ENCODE peak calls at places on chromosome 9, in five cellular contexts. R is heart right ventricle, P is body of pancreas, W is testis, G is adrenal gland. F is an unnamed sample.
A peak's percentile ranks its signal among the peaks of the same experiment; 100 is the strongest.

GRCh38 chr9:119003218-119003617 is 366.0 kb downstream of the BRINP1 start:
- DNase-seq in R (no peak), P (no peak), W (no peak), G (no peak), F (no peak)

GRCh38 chr9:33687779-33688178 is 107.6 kb upstream of the PRSS3 start:
- DNase-seq in R (no peak), P (no peak), W (no peak), G (peak; percentile 24), F (no peak)

GRCh38 chr9:120928720-120929389 is 2.3 kb upstream of the TRAF1 start:
- DNase-seq in R (peak; percentile 84), P (peak; percentile 84), W (peak; percentile 74), G (peak; percentile 78), F (no peak)

GRCh38 chr9:109889456-109889855 is 109.5 kb downstream of the PALM2AKAP2 start:
- DNase-seq in R (no peak), P (no peak), W (no peak), G (no peak), F (no peak)

GRCh38 chr9:8434621-8435020 is 635.0 kb upstream of the DMAC1 start:
- DNase-seq in R (no peak), P (no peak), W (no peak), G (no peak), F (no peak)

GRCh38 chr9:98429613-98430012 is 174.2 kb upstream of the TBC1D2 start:
- DNase-seq in R (no peak), P (no peak), W (no peak), G (no peak), F (no peak)

GRCh38 chr9:12954441-12954840 is 179.6 kb downstream of the LURAP1L start:
- DNase-seq in R (no peak), P (no peak), W (no peak), G (no peak), F (no peak)

GRCh38 chr9:104868687-104869404 is 59.1 kb downstream of the ABCA1 start:
- DNase-seq in R (peak; percentile 52), P (peak; percentile 39), W (peak; percentile 88), G (peak; percentile 82), F (peak; percentile 69)

GRCh38 chr9:89464991-89465390 is 32.9 kb downstream of the SEMA4D start:
- DNase-seq in R (no peak), P (no peak), W (no peak), G (no peak), F (no peak)

GRCh38 chr9:127384901-127385300 is 12.1 kb upstream of the SLC2A8 start:
- DNase-seq in R (no peak), P (no peak), W (no peak), G (peak; percentile 16), F (peak; percentile 39)
- TF ChIP-seq CTCF in R (no peak), P (no peak), W (no peak), G (no peak), F (no peak)

GRCh38 chr9:69379250-69379982 is 54.4 kb downstream of the ENTREP1 start:
- DNase-seq in R (no peak), P (no peak), W (no peak), G (peak; percentile 47), F (no peak)

GRCh38 chr9:69380811-69381210 is 55.8 kb downstream of the ENTREP1 start:
- DNase-seq in R (no peak), P (no peak), W (no peak), G (no peak), F (no peak)

GRCh38 chr9:69376651-69377050 is 51.6 kb downstream of the ENTREP1 start:
- DNase-seq in R (no peak), P (no peak), W (no peak), G (peak; percentile 71), F (peak; percentile 81)

GRCh38 chr9:69380301-69380700 is 55.3 kb downstream of the ENTREP1 start:
- DNase-seq in R (no peak), P (no peak), W (no peak), G (no peak), F (no peak)

DNA sequence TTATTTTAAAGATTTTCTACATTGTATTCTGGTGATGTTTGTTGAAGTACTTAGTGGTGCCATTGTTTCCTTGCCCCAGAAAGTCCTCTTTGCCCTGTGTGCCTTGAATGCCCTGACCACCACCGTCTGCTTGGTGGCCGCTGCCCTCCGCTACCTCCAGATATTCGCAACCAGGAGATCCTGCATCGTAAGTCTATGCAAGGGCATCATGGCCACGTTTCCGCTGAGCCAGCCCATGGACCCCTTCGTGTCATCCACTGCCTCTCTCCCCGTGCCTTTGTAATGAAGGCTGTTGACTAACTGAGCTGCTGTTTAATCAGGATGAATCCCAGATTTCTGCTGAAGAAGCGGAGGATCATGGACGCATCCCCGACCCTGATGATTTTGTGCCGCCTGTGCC is 52.3 kb downstream of the ENTREP1 start:
- DNase-seq in R (no peak), P (no peak), W (no peak), G (no peak), F (no peak)
- H3K4me1 ChIP-seq in R (peaks cover 35% of the 10 kb centered on the region), P (no peaks in the 10 kb centered on the region), W (no peaks in the 10 kb centered on the region), G (peaks cover 7% of the 10 kb centered on the region), F (peaks cover 16% of the 10 kb centered on the region)

DNA sequence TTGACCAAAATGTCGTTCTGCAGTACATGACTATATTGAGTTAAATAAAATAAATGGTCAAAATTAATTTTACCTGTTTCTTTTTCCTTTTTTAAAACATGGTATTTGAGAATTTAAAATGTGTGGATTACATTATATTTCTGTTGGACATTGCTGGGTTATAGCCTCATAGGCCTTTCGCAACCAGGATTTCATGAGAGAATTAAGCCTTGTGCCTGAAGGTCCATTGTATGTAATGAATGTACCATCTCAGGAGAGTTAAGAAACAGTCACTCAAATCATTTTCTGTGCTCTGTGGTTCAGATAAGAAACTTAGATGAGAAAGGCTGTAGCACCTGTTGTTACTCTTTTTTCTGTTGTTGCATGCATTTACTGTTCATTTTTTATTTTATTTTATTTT is 103.5 kb downstream of the ANGPTL2 start:
- DNase-seq in R (no peak), P (no peak), W (no peak), G (no peak), F (no peak)
- TF ChIP-seq CTCF in R (no peak), P (no peak), W (no peak), G (no peak), F (no peak)

DNA sequence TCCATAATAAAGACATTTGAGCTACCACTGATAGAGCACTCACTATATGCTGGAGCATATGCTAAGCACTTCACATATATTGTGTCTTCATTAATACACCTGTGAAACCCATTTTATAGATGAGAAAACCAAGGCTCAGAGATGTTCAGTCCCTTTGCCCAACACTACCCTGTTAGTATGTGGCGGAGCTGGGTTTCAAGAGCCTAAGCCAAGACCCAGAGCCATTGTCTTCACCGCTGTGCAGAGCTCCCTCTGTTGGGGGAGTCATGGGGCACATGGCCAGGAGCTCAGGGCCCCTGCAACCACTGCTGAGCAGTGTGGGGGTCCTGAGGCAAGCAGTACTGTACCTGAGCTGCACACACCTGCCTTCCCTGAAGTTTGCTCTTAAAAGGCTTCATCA is 37.3 kb upstream of the SLC25A51 start:
- DNase-seq in R (no peak), P (no peak), W (no peak), G (no peak), F (no peak)
- H3K4me1 ChIP-seq in R (peaks cover 69% of the 10 kb centered on the region), P (peaks cover 40% of the 10 kb centered on the region), W (no peaks in the 10 kb centered on the region), G (peaks cover 41% of the 10 kb centered on the region), F (peaks cover 32% of the 10 kb centered on the region)

GRCh38 chr9:14322211-14323082 is 8.5 kb upstream of the NFIB start:
- DNase-seq in R (peak; percentile 95), P (peak; percentile 91), W (peak; percentile 91), G (peak; percentile 92), F (peak; percentile 94)
- TF ChIP-seq CTCF in R (peak; percentile 54), P (peak; percentile 73), W (peak; percentile 55), G (peak; percentile 54), F (peak; percentile 63)

GRCh38 chr9:136629001-136629878 is 33.5 kb upstream of the EGFL7 start:
- DNase-seq in R (no peak), P (no peak), W (no peak), G (no peak), F (no peak)
- H3K4me1 ChIP-seq in R (peaks cover 38% of the 10 kb centered on the region), P (peaks cover 62% of the 10 kb centered on the region), W (peaks cover 13% of the 10 kb centered on the region), G (peaks cover 15% of the 10 kb centered on the region), F (peaks cover 12% of the 10 kb centered on the region)

GRCh38 chr9:126624453-126624872 is 10.7 kb downstream of the LMX1B start:
- DNase-seq in R (no peak), P (no peak), W (no peak), G (no peak), F (no peak)
- TF ChIP-seq CTCF in R (no peak), P (no peak), W (no peak), G (no peak), F (no peak)

DNA sequence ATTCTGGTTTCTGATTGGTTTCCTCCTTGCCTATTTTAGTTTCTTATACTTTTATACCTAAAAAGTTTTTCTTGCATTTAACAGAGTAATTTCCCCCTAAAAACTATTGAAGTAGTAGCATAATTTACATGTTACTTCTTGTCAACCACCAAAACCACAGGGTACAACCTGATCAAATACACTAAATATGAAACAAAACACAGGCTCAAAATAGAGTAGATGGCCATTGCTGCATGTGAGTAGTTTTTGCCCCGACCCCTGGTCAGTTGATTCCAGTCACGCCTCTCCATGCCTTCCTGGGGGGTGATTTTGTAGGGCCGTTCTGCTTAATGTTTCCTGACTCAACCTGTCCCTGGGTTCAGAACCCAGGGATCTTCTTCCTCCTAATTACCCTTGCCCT is 101.8 kb downstream of the TLE4 start:
- DNase-seq in R (no peak), P (no peak), W (no peak), G (no peak), F (no peak)
- H3K4me1 ChIP-seq in R (no peaks in the 10 kb centered on the region), P (no peaks in the 10 kb centered on the region), W (no peaks in the 10 kb centered on the region), G (no peaks in the 10 kb centered on the region), F (no peaks in the 10 kb centered on the region)

DNA sequence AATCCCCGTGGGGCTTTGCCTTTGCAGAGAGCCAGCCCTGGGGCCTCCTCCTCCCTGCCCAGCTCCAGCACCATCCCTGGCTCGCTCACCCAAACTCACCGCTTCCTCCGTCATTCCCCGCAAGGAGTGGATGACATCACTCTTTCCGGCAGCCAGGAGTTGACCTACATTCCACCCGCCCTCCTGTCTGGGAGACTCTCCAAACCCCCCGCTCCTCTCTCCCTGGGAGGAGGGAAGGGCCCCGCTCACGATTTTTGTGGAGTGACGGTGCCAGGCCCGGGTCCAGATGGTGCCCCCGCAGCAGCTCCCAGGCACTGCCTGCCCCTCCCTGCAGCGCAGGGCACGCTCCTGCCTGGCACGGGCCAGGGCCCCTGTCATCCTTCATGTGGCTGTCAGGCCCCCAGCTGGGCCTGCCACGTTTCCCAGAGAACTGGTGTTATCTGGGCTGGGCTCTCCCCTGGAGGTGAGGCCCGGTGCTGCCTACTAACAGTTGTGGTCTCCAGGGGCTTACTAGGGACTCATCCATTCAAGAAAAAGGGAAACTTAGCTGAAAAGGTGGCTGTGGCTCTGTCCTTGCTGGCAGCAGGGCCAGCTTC is 52.3 kb downstream of the NTNG2 start:
- DNase-seq in R (peak; percentile 72), P (peak; percentile 92), W (peak; percentile 83), G (peak; percentile 86), F (peak; percentile 59)
- TF ChIP-seq CTCF in R (peak; percentile 18), P (no peak), W (no peak), G (peak; percentile 49), F (no peak)

DNA sequence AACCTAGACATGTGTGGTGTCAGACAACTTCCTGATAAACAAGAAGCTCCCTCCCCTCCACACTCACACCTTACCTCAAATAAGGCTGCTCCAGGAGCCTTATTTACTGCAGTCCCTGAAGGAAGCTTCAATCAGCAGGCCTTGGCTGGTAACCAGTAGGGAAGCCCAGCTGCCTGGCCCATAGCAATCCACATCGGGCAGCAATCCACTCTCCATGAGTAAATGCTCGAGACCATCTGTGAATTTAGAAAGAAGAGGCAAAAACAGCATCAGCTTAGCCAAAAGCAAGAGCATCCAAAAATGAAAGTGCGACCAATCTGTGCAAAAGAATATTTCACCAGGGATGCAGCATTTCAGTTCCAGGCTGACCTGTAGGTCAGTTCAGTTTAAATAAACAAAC is 213.3 kb upstream of the TUSC1 start:
- DNase-seq in R (no peak), P (no peak), W (no peak), G (no peak), F (no peak)
- H3K4me1 ChIP-seq in R (no peaks in the 10 kb centered on the region), P (no peaks in the 10 kb centered on the region), W (no peaks in the 10 kb centered on the region), G (no peaks in the 10 kb centered on the region), F (no peaks in the 10 kb centered on the region)